ENCODE peak calls at places on chromosomes 16 and 17, in four cellular contexts. X is H1, L is GM12878, W is K562. Y is an unnamed sample.
A peak's percentile ranks its signal among the peaks of the same experiment; 100 is the strongest.

GRCh38 chr17:27559506-27559931 is 71.5 kb upstream of the LGALS9 start:
- DNase-seq in X (no peak), L (no peak), W (no peak), Y (no peak)

GRCh38 chr16:71423865-71424264 is 18.0 kb downstream of the TLE7 start:
- DNase-seq in X (no peak), L (no peak), W (no peak), Y (no peak)

GRCh38 chr17:1878419-1879121 is 48.8 kb downstream of the RPA1 start:
- DNase-seq in X (no peak), L (no peak), W (no peak), Y (no peak)

GRCh38 chr16:8626946-8627345 is 5.4 kb downstream of the METTL22 start:
- DNase-seq in X (no peak), L (no peak), W (no peak), Y (no peak)

GRCh38 chr16:51442140-51442539 is 291.1 kb upstream of the SALL1 start:
- DNase-seq in X (no peak), L (no peak), W (no peak), Y (no peak)

GRCh38 chr17:68310141-68310540 is 18.8 kb downstream of the ARSG start:
- DNase-seq in X (no peak), L (no peak), W (no peak), Y (peak; percentile 67)

GRCh38 chr16:67884684-67885083 is at the start of gene NRN1L:
- DNase-seq in X (peak; percentile 94), L (no peak), W (peak; percentile 96), Y (no peak)

GRCh38 chr16:72976047-72976746 is 71.7 kb downstream of the ZFHX3 start:
- DNase-seq in X (no peak), L (no peak), W (no peak), Y (no peak)

GRCh38 chr17:81154961-81155360 is 10.3 kb upstream of the PVALEF start:
- DNase-seq in X (no peak), L (no peak), W (no peak), Y (no peak)

GRCh38 chr17:142876-143784 is 5.8 kb downstream of the SCGB1C2 start:
- DNase-seq in X (no peak), L (no peak), W (no peak), Y (no peak)

GRCh38 chr17:57985675-57985974 is 2.4 kb downstream of the VEZF1 start:
- DNase-seq in X (no peak), L (no peak), W (no peak), Y (no peak)

GRCh38 chr17:80804466-80804865 is 187.2 kb upstream of the CHMP6 start:
- DNase-seq in X (no peak), L (no peak), W (no peak), Y (no peak)

GRCh38 chr16:54355251-54355650 is 68.7 kb upstream of the IRX3 start:
- DNase-seq in X (no peak), L (no peak), W (no peak), Y (no peak)

DNA sequence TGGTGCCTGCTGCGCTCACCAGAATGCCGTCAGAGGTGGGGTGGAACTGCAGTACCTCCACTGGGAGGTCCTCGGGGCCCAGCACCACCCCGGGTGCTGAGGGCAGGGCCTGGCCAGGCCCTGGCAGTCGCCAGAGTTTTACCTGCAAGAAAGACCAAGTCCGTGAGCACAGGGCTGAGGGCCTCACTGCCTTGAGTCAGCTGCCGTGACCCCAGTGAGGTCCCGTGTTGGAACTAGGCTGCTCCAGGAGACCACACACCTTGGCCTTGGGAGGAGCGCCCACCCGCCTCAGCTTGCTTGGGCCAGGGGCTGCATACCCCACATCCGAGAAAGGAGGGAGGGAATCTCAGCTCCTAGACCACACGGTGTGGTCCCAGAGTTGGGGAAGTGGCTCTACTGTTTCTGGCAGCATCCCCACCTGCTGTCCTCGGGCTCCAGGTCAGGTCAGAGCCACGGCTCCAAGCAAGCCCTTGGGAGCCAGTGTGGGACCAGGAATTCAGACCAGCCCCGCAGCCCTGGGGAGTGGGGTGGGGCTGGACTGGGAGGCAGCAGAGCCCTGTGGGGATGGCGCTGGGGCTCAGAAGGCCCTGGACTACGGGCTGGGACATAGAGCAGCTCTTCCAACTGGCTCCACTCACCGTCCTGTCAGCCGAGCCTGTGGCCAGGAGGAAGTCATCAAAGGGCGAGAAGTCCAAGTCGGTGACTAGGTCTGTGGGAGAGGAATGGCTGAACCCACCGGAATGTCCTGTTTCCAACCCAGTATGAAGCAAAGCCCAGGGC is 8.7 kb downstream of the CORO7 start:
- DNase-seq in X (no peak), L (no peak), W (no peak), Y (no peak)
- TF ChIP-seq ZNF274 in X (no peak), L (no peak), W (no peak), Y (no peak)

DNA sequence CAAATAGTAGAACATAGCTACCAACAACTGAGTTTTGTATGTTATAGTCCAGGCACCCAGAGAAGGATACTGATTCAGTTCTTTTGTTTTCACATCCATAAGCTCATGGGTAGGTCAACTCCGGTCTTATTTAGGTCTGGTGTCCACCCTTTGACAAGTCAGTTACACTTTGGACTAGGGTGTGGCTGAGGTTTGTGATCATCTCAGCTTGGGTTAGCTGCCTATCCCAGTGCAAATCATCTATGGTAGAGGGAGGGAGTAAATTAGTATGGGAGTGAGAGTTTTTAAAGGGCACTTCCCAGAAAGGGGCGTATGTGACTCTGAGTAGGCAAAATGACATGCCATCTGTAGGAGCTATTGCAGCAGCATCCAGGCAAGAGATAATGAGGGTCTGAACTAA is 66.1 kb downstream of the TANC2 start:
- DNase-seq in X (no peak), L (no peak), W (no peak), Y (no peak)
- H3K79me2 ChIP-seq in X (no peaks in the 10 kb centered on the region), L (no peaks in the 10 kb centered on the region), W (no peaks in the 10 kb centered on the region), Y (no peaks in the 10 kb centered on the region)

GRCh38 chr17:55735784-55736405 is 13.2 kb upstream of the TMEM100 start:
- DNase-seq in X (no peak), L (no peak), W (peak; percentile 47), Y (peak; percentile 49)
- TF ChIP-seq ZNF274 in X (no peak), L (no peak), W (no peak), Y (no peak)

GRCh38 chr17:67245073-67245693 is at the start of gene HELZ:
- DNase-seq in X (peak; percentile 87), L (peak; percentile 25), W (peak; percentile 87), Y (peak; percentile 76)

GRCh38 chr17:67245694-67246397 is 850 bp upstream of the HELZ start:
- DNase-seq in X (no peak), L (no peak), W (peak; percentile 51), Y (no peak)

GRCh38 chr17:67243284-67243683 is 1.7 kb downstream of the HELZ start:
- DNase-seq in X (no peak), L (no peak), W (no peak), Y (no peak)

GRCh38 chr17:67246398-67246647 is 1.3 kb upstream of the HELZ start:
- DNase-seq in X (no peak), L (no peak), W (no peak), Y (no peak)

GRCh38 chr17:67244621-67245072 is 349 bp downstream of the HELZ start:
- DNase-seq in X (no peak), L (no peak), W (peak; percentile 51), Y (no peak)
- H3K79me2 ChIP-seq in X (peaks cover 36% of the 10 kb centered on the region), L (peaks cover 21% of the 10 kb centered on the region), W (peaks cover 53% of the 10 kb centered on the region), Y (peaks cover 44% of the 10 kb centered on the region)